ENCODE peak calls at places on chromosomes 12 and 14, in nine cellular contexts. O is stomach, V is ovary, Y is thyroid gland, T is A549, I is heart left ventricle, J is transverse colon, D is esophagus muscularis mucosa, R is HCT116. B is an unnamed sample.

GRCh38 chr14:95931384-95931783 is 54.8 kb downstream of the TUNAR start:
- DNase-seq in O (no peak), V (no peak), Y (no peak), T (no peak), I (no peak), J (no peak), D (no peak), R (no peak), B (no peak)

GRCh38 chr14:102201369-102201748 is 61.7 kb downstream of the WDR20 start:
- DNase-seq in O (no peak), V (no peak), Y (no peak), T (no peak), I (no peak), J (no peak), D (no peak), R (no peak), B (no peak)

GRCh38 chr14:56325251-56325839 is 207.1 kb downstream of the PELI2 start:
- DNase-seq in O (no peak), V (no peak), Y (no peak), T (no peak), I (no peak), J (no peak), D (no peak), R (no peak), B (no peak)

GRCh38 chr14:39034481-39035296 is 68.3 kb downstream of the SEC23A start:
- DNase-seq in O (no peak), V (no peak), Y (no peak), T (peak), I (no peak), J (no peak), D (no peak), R (no peak), B (no peak)

GRCh38 chr14:20195911-20196310 is 5.2 kb downstream of the OR11G2 start:
- DNase-seq in O (no peak), V (no peak), Y (no peak), T (no peak), I (no peak), J (no peak), D (no peak), R (no peak), B (no peak)

GRCh38 chr12:50625029-50625875 is 120.5 kb downstream of the DIP2B start:
- DNase-seq in O (no peak), V (no peak), Y (no peak), T (no peak), I (no peak), J (no peak), D (no peak), R (no peak), B (no peak)

GRCh38 chr12:108962256-108962655 is 58.6 kb downstream of the SVOP start:
- DNase-seq in O (no peak), V (no peak), Y (no peak), T (no peak), I (no peak), J (no peak), D (no peak), R (no peak), B (no peak)

GRCh38 chr12:31206038-31206670 is 119.8 kb downstream of the SINHCAF start:
- DNase-seq in O (no peak), V (no peak), Y (no peak), T (no peak), I (peak), J (no peak), D (peak), R (peak), B (no peak)

GRCh38 chr12:4084631-4085030 is 188.9 kb upstream of the CCND2 start:
- DNase-seq in O (no peak), V (no peak), Y (no peak), T (no peak), I (no peak), J (no peak), D (no peak), R (no peak), B (no peak)

GRCh38 chr12:6996040-6996441 is 22.2 kb downstream of the LPCAT3 start:
- DNase-seq in O (no peak), V (no peak), Y (no peak), T (no peak), I (no peak), J (no peak), D (no peak), R (peak), B (no peak)

GRCh38 chr14:105377555-105378182 is 20.7 kb upstream of the TEX22 start:
- DNase-seq in O (no peak), V (no peak), Y (no peak), T (no peak), I (peak), J (no peak), D (no peak), R (no peak), B (no peak)
- TF ChIP-seq POLR2A in O (no peak), V (no peak), Y (no peak), T (no peak), I (no peak), J (no peak), D (no peak), R (no peak), B (no peak)

GRCh38 chr14:73244541-73244940 is 7.2 kb downstream of the PAPLN start:
- DNase-seq in O (no peak), V (no peak), Y (no peak), T (no peak), I (no peak), J (no peak), D (no peak), R (no peak), B (peak)
- H3K4me3 ChIP-seq in O (no peak), V (no peak), Y (no peak), T (no peak), I (no peak), J (no peak), D (no peak), R (no peak), B (no peak)

DNA sequence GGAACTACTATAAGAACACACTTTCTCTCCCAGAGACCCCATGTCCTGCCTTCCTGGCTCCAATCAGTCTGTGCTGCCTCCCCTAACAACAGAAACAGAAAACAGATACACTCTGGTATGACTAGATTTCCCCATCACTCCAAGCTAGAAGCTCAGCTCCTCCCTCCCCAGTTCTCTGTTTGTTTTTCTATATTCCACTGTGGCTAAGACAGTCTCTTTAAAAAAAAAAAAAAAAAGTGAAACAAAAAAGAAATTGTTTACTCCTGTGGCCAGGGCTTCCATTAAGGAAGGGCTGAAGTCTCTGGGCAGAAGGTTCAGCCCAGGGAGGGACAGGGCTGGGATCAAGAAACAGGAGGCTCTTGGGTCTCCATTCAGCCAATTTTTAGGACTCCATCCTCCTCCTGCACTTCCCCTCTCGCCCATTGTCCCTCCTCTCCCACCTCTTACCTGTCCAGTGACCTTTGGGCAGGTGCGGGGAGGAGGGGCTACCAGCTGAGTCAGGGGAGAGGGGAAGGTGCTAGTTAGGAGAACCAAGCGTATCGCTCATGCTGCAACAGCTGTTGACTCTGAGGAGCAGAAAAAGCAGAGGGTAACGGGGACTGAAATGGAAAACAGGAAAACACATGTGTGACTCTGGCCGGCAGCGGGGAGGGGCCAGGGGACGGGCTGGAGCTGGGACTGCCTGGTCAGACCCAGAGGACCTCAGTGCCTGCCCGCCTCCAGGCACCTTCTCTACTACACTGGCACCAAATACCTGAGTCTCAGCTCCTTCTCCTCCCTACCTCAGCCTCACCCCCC is 4.2 kb upstream of the SLC7A7 start:
- DNase-seq in O (peak), V (no peak), Y (peak), T (peak), I (no peak), J (peak), D (no peak), R (no peak), B (peak)
- TF ChIP-seq POLR2A in O (no peak), V (no peak), Y (peak), T (no peak), I (no peak), J (no peak), D (no peak), R (no peak), B (no peak)

GRCh38 chr14:59262717-59263469 is 74.4 kb downstream of the DAAM1 start:
- DNase-seq in O (no peak), V (no peak), Y (no peak), T (peak), I (no peak), J (peak), D (no peak), R (no peak), B (no peak)
- H3K4me3 ChIP-seq in O (no peak), V (no peak), Y (no peak), T (no peak), I (no peak), J (no peak), D (no peak), R (no peak), B (no peak)

GRCh38 chr14:92513204-92513965 is at the start of gene RIN3:
- DNase-seq in O (no peak), V (no peak), Y (peak), T (peak), I (peak), J (peak), D (no peak), R (no peak), B (peak)
- TF ChIP-seq POLR2A in O (no peak), V (peak), Y (no peak), T (peak), I (peak), J (peak), D (no peak), R (no peak), B (peak)

GRCh38 chr12:54719691-54720090 is 71.5 kb upstream of the DCD start:
- DNase-seq in O (no peak), V (no peak), Y (no peak), T (no peak), I (no peak), J (no peak), D (no peak), R (no peak), B (no peak)

GRCh38 chr12:54711664-54712063 is 63.5 kb upstream of the DCD start:
- DNase-seq in O (no peak), V (no peak), Y (no peak), T (no peak), I (no peak), J (no peak), D (no peak), R (no peak), B (no peak)

GRCh38 chr12:54721312-54721711 is 73.1 kb upstream of the DCD start:
- DNase-seq in O (no peak), V (no peak), Y (no peak), T (no peak), I (no peak), J (no peak), D (no peak), R (no peak), B (no peak)

DNA sequence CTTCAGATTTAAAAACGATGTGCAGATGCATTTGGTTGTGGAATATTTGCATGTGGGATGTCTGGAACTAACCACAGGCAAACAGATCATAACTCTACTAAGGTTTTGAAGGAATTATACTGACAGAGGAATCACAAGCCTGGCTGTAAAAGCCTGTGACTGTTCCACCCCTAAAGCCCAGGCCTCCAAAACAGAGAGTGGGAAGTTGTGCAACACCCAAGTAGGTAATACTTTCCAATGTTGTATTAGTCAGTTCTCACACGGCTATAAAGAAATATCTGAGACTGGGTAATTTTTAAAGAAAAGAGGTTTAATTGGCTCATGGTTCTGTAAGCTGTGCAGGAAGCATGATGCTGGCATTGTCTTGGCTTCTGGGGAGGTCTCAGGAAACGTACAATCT is 68.1 kb upstream of the DCD start:
- DNase-seq in O (no peak), V (no peak), Y (no peak), T (no peak), I (no peak), J (no peak), D (no peak), R (no peak), B (no peak)
- H3K4me3 ChIP-seq in O (no peak), V (no peak), Y (no peak), T (no peak), I (no peak), J (no peak), D (no peak), R (no peak), B (no peak)